ENCODE peak calls at places on chromosomes 13 and 19, in five cellular contexts. A is prostate gland, O is HCT116, N is breast epithelium, M is transverse colon. B is an unnamed sample.
A peak's percentile ranks its signal among the peaks of the same experiment; 100 is the strongest.

GRCh38 chr19:1156305-1156801 is 17.7 kb downstream of the SBNO2 start:
- DNase-seq in A (no peak), O (no peak), N (no peak), M (no peak), B (no peak)

GRCh38 chr13:27621116-27621365 is 651 bp upstream of the POLR1D start:
- DNase-seq in A (no peak), O (peak; percentile 40), N (no peak), M (no peak), B (no peak)

GRCh38 chr13:99976502-99977115 is 5.0 kb upstream of the ZIC2 start:
- DNase-seq in A (no peak), O (no peak), N (no peak), M (no peak), B (no peak)

GRCh38 chr13:47846886-47847285 is 154.2 kb downstream of the SUCLA2 start:
- DNase-seq in A (no peak), O (no peak), N (no peak), M (no peak), B (no peak)

GRCh38 chr19:53908933-53909415 is at the start of gene CACNG7:
- DNase-seq in A (no peak), O (no peak), N (no peak), M (no peak), B (no peak)

GRCh38 chr19:38263696-38264485 is 482 bp upstream of the SPINT2 start:
- DNase-seq in A (peak; percentile 94), O (peak; percentile 83), N (no peak), M (peak; percentile 96), B (no peak)

GRCh38 chr19:38267780-38268430 is 3.5 kb downstream of the SPINT2 start:
- DNase-seq in A (peak; percentile 51), O (no peak), N (no peak), M (peak; percentile 51), B (no peak)

GRCh38 chr19:15467734-15468214 is 3.4 kb upstream of the RASAL3 start:
- DNase-seq in A (no peak), O (no peak), N (no peak), M (no peak), B (peak; percentile 34)

GRCh38 chr19:7288977-7289376 is 5.2 kb downstream of the INSR start:
- DNase-seq in A (no peak), O (no peak), N (no peak), M (no peak), B (no peak)

GRCh38 chr19:49564616-49565045 is 15.7 kb downstream of the NOSIP start:
- DNase-seq in A (no peak), O (no peak), N (no peak), M (peak; percentile 54), B (no peak)

GRCh38 chr13:59950201-59950730 is 213.5 kb downstream of the DIAPH3 start:
- DNase-seq in A (no peak), O (no peak), N (no peak), M (no peak), B (no peak)

GRCh38 chr13:52711277-52711676 is 28.3 kb downstream of the CNMD start:
- DNase-seq in A (no peak), O (no peak), N (no peak), M (no peak), B (no peak)

GRCh38 chr13:24625324-24625723 is 54.9 kb upstream of the ATP12A start:
- DNase-seq in A (no peak), O (no peak), N (no peak), M (no peak), B (no peak)

GRCh38 chr13:101893021-101893420 is 440.5 kb downstream of the ITGBL1 start:
- DNase-seq in A (no peak), O (no peak), N (no peak), M (no peak), B (no peak)

GRCh38 chr13:67932991-67933390 is 702.9 kb upstream of the PCDH9 start:
- DNase-seq in A (no peak), O (no peak), N (no peak), M (no peak), B (no peak)

GRCh38 chr19:4866595-4867424 is 657 bp downstream of the PLIN3 start:
- DNase-seq in A (peak; percentile 35), O (no peak), N (peak; percentile 67), M (peak; percentile 68), B (peak; percentile 93)

GRCh38 chr13:21825186-21825585 is 154.3 kb downstream of the FGF9 start:
- DNase-seq in A (no peak), O (no peak), N (no peak), M (no peak), B (no peak)

GRCh38 chr13:25738342-25738771 is 313.5 kb downstream of the SHISA2 start:
- DNase-seq in A (no peak), O (no peak), N (no peak), M (no peak), B (no peak)

GRCh38 chr19:7083076-7083956 is 13.8 kb downstream of the ZNF557 start:
- DNase-seq in A (no peak), O (no peak), N (no peak), M (no peak), B (no peak)

GRCh38 chr13:27170221-27170520 is 1.4 kb downstream of the USP12 start:
- DNase-seq in A (no peak), O (no peak), N (no peak), M (no peak), B (no peak)

GRCh38 chr19:41868120-41868988 is 8.3 kb downstream of the RPS19 start:
- DNase-seq in A (no peak), O (no peak), N (no peak), M (peak; percentile 37), B (no peak)

GRCh38 chr19:41870401-41870873 is 6.6 kb upstream of the CD79A start:
- DNase-seq in A (no peak), O (no peak), N (no peak), M (no peak), B (no peak)

GRCh38 chr19:41868989-41869300 is 8.1 kb upstream of the CD79A start:
- DNase-seq in A (no peak), O (no peak), N (no peak), M (no peak), B (no peak)

GRCh38 chr19:41871573-41872383 is 5.3 kb upstream of the CD79A start:
- DNase-seq in A (no peak), O (no peak), N (no peak), M (peak; percentile 78), B (peak; percentile 90)

DNA sequence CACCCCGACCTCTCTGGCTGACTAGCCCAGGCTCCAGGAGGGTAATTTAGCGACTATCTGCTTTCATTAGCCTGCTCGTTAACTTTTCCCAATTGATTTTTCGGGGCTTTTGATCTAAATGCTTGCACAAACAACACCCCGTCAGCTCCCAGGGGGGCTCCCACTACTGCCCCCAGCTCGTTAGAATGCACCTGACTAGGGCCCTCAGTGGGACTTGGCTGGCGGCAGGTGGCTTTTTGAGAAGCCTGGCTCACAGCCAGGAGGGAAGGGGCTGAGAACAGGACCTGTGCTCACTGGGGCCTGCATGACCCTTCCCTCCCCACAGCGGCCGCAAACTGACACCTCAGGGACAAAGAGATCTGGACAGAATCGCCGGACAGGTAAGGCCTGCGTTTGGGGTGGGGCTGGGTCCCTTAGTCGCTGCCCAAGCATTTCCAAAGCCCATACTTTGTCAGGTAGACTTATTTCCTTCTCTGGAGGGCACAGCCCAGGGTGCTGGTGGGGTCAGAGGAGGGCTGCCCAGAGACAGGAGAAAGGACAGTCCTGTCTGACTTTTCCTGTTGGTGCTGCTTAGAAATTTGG is 7.6 kb upstream of the CD79A start:
- DNase-seq in A (no peak), O (no peak), N (no peak), M (no peak), B (no peak)
- TF ChIP-seq POLR2AphosphoS5 in A (no peak), O (no peak), N (no peak), M (no peak), B (no peak)

GRCh38 chr19:2905918-2906519 is 5.3 kb downstream of the ZNF57 start:
- DNase-seq in A (no peak), O (no peak), N (no peak), M (peak; percentile 47), B (no peak)

GRCh38 chr19:2896694-2897093 is 4.0 kb upstream of the ZNF57 start:
- DNase-seq in A (no peak), O (no peak), N (no peak), M (no peak), B (no peak)

GRCh38 chr19:2902590-2903218 is 2.0 kb downstream of the ZNF57 start:
- DNase-seq in A (no peak), O (no peak), N (no peak), M (no peak), B (no peak)

GRCh38 chr19:2900296-2901252 is at the start of gene ZNF57:
- DNase-seq in A (peak; percentile 100), O (peak; percentile 98), N (peak; percentile 100), M (peak; percentile 100), B (peak; percentile 98)
- TF ChIP-seq POLR2A in A (peak; percentile 62), O (peak; percentile 25), N (no peak), M (peak; percentile 94), B (peak; percentile 22)

DNA sequence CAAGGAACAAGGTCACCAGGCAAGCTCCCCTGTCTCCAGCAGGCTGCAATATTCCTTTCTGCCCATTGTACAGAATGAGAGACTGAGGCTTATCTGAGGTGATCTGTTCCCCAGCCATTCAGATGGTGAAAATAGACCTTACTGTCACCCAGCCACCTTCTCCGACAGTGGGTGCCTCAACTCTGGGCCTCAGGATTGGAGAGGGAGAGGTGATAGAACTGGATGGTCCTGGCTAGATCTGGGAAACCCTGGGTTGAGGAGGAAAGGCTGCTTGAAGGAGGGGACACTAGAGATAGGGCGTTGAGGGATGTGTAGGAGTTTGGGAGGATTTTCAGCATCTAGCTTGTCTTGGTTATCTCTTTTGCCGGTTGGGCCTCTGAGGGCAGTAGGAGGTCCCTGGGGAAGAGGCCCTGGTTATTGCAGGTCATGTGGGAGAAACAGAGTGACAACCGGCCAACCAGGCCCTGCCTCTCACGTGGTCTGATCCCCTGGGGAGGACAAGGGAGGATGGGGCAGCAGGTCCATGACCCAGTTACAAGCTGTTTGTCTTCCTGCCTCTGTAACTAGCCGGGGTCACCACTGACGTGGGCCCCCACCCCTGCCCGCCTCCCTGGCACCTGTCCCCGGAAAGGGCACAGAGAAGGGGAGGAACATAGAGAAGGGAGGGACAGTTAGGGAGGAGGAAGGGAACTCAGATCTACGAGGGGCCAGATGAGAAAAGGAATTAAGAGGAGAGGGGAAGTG is 8.2 kb downstream of the NFIC start:
- DNase-seq in A (no peak), O (no peak), N (no peak), M (no peak), B (no peak)
- H3K4me3 ChIP-seq in A (no peak overlapping the region), O (no peak overlapping the region), N (peak overlapping the region; percentile 53), M (no peak overlapping the region), B (no peak overlapping the region)

GRCh38 chr13:19957320-19958118 is 1.0 kb upstream of the ZMYM2 start:
- DNase-seq in A (peak; percentile 78), O (no peak), N (peak; percentile 76), M (peak; percentile 82), B (peak; percentile 94)
- TF ChIP-seq POLR2AphosphoS5 in A (peak; percentile 81), O (no peak), N (peak; percentile 56), M (peak; percentile 39), B (peak; percentile 81)

B was measured in spleen.